ENCODE peak calls at places on chromosomes 11 and 22, in six cellular contexts. One of them, this sample, is unnamed.

GRCh38 chr22:31262369-31263133 is 29.7 kb downstream of the PIK3IP1 start:
- DNase-seq in body of pancreas: no peak
- DNase-seq in sigmoid colon: no peak
- DNase-seq in tibial nerve: no peak
- DNase-seq in Peyer's patch: no peak
- DNase-seq in IMR-90: no peak
- DNase-seq in this sample: no peak

GRCh38 chr11:9604134-9604533 is 30.7 kb downstream of the WEE1 start:
- DNase-seq in Peyer's patch: no peak
- DNase-seq in IMR-90: peak; percentile 26
- DNase-seq in tibial nerve: no peak
- DNase-seq in sigmoid colon: no peak
- DNase-seq in body of pancreas: no peak
- DNase-seq in this sample: no peak

GRCh38 chr22:33792837-33793236 is 127.4 kb downstream of the LARGE1 start:
- DNase-seq in tibial nerve: no peak
- DNase-seq in Peyer's patch: no peak
- DNase-seq in body of pancreas: no peak
- DNase-seq in sigmoid colon: peak; percentile 71
- DNase-seq in IMR-90: no peak
- DNase-seq in this sample: peak; percentile 23

GRCh38 chr22:37187552-37187890 is 526 bp downstream of the C1QTNF6 start:
- DNase-seq in IMR-90: peak; percentile 37
- DNase-seq in tibial nerve: no peak
- DNase-seq in Peyer's patch: no peak
- DNase-seq in sigmoid colon: no peak
- DNase-seq in body of pancreas: no peak
- DNase-seq in this sample: no peak

GRCh38 chr11:12792590-12792989 is 118.4 kb downstream of the TEAD1 start:
- DNase-seq in Peyer's patch: no peak
- DNase-seq in IMR-90: peak; percentile 51
- DNase-seq in body of pancreas: peak; percentile 45
- DNase-seq in tibial nerve: no peak
- DNase-seq in sigmoid colon: no peak
- DNase-seq in this sample: no peak

GRCh38 chr11:65442952-65443351 is 20.4 kb downstream of the NEAT1 start:
- DNase-seq in tibial nerve: peak; percentile 8
- DNase-seq in Peyer's patch: no peak
- DNase-seq in sigmoid colon: no peak
- DNase-seq in body of pancreas: no peak
- DNase-seq in IMR-90: peak; percentile 42
- DNase-seq in this sample: no peak

GRCh38 chr11:14764213-14764898 is 120.8 kb downstream of the PDE3B start:
- DNase-seq in body of pancreas: no peak
- DNase-seq in Peyer's patch: no peak
- DNase-seq in sigmoid colon: no peak
- DNase-seq in tibial nerve: no peak
- DNase-seq in IMR-90: no peak
- DNase-seq in this sample: no peak

GRCh38 chr11:44565746-44566558 is 489 bp downstream of the CD82 start:
- DNase-seq in tibial nerve: no peak
- DNase-seq in IMR-90: no peak
- DNase-seq in body of pancreas: peak; percentile 62
- DNase-seq in sigmoid colon: peak; percentile 60
- DNase-seq in Peyer's patch: no peak
- DNase-seq in this sample: no peak

GRCh38 chr11:47387944-47388696 is 9.8 kb upstream of the SPI1 start:
- DNase-seq in body of pancreas: peak; percentile 50
- DNase-seq in tibial nerve: no peak
- DNase-seq in Peyer's patch: no peak
- DNase-seq in sigmoid colon: no peak
- DNase-seq in IMR-90: no peak
- DNase-seq in this sample: no peak

GRCh38 chr11:84747871-84748270 is 879.3 kb downstream of the DLG2 start:
- DNase-seq in IMR-90: no peak
- DNase-seq in body of pancreas: no peak
- DNase-seq in tibial nerve: no peak
- DNase-seq in sigmoid colon: no peak
- DNase-seq in Peyer's patch: no peak
- DNase-seq in this sample: no peak

GRCh38 chr11:9600651-9601040 is 27.2 kb downstream of the WEE1 start:
- DNase-seq in tibial nerve: no peak
- DNase-seq in body of pancreas: no peak
- DNase-seq in IMR-90: peak; percentile 53
- DNase-seq in sigmoid colon: no peak
- DNase-seq in Peyer's patch: no peak
- DNase-seq in this sample: no peak

GRCh38 chr11:47552086-47552580 is 799 bp downstream of the CELF1 start:
- DNase-seq in tibial nerve: no peak
- DNase-seq in sigmoid colon: peak; percentile 69
- DNase-seq in body of pancreas: no peak
- DNase-seq in Peyer's patch: no peak
- DNase-seq in IMR-90: peak; percentile 52
- DNase-seq in this sample: no peak

GRCh38 chr11:108929241-108929640 is 264.4 kb downstream of the DDX10 start:
- DNase-seq in IMR-90: peak; percentile 99
- DNase-seq in body of pancreas: no peak
- DNase-seq in Peyer's patch: no peak
- DNase-seq in sigmoid colon: no peak
- DNase-seq in tibial nerve: no peak
- DNase-seq in this sample: no peak

GRCh38 chr11:9028591-9028990 is 24.8 kb upstream of the NRIP3 start:
- DNase-seq in IMR-90: no peak
- DNase-seq in Peyer's patch: no peak
- DNase-seq in body of pancreas: no peak
- DNase-seq in tibial nerve: peak; percentile 43
- DNase-seq in sigmoid colon: no peak
- DNase-seq in this sample: no peak

GRCh38 chr11:134517621-134518293 is 105.7 kb upstream of the B3GAT1 start:
- DNase-seq in tibial nerve: no peak
- DNase-seq in IMR-90: no peak
- DNase-seq in Peyer's patch: peak; percentile 26
- DNase-seq in sigmoid colon: peak; percentile 32
- DNase-seq in body of pancreas: no peak
- DNase-seq in this sample: no peak

GRCh38 chr11:38491986-38492385 is 1894.0 kb upstream of the RAG2 start:
- DNase-seq in body of pancreas: no peak
- DNase-seq in tibial nerve: no peak
- DNase-seq in IMR-90: no peak
- DNase-seq in sigmoid colon: no peak
- DNase-seq in Peyer's patch: no peak
- DNase-seq in this sample: no peak

GRCh38 chr11:115324569-115325432 is 179.4 kb downstream of the CADM1 start:
- DNase-seq in tibial nerve: no peak
- DNase-seq in sigmoid colon: no peak
- DNase-seq in body of pancreas: peak; percentile 57
- DNase-seq in IMR-90: peak; percentile 75
- DNase-seq in Peyer's patch: peak; percentile 68
- DNase-seq in this sample: peak; percentile 7

GRCh38 chr11:69889400-69890372 is 70.5 kb upstream of the FGF3 start:
- DNase-seq in tibial nerve: no peak
- DNase-seq in sigmoid colon: no peak
- DNase-seq in IMR-90: no peak
- DNase-seq in Peyer's patch: no peak
- DNase-seq in body of pancreas: no peak
- DNase-seq in this sample: no peak

GRCh38 chr11:130891326-130891725 is 25.0 kb downstream of the SNX19 start:
- DNase-seq in body of pancreas: no peak
- DNase-seq in IMR-90: peak; percentile 41
- DNase-seq in tibial nerve: no peak
- DNase-seq in sigmoid colon: no peak
- DNase-seq in Peyer's patch: no peak
- DNase-seq in this sample: no peak

GRCh38 chr11:62054484-62055121 is 69.2 kb upstream of the INCENP start:
- DNase-seq in IMR-90: peak; percentile 34
- DNase-seq in tibial nerve: no peak
- DNase-seq in sigmoid colon: peak; percentile 69
- DNase-seq in body of pancreas: peak; percentile 64
- DNase-seq in Peyer's patch: peak; percentile 82
- DNase-seq in this sample: no peak

GRCh38 chr22:48957311-48957986 is 870.2 kb downstream of the BRD1 start:
- DNase-seq in Peyer's patch: no peak
- DNase-seq in body of pancreas: no peak
- DNase-seq in sigmoid colon: no peak
- DNase-seq in IMR-90: no peak
- DNase-seq in tibial nerve: no peak
- DNase-seq in this sample: no peak

GRCh38 chr22:20284471-20285086 is 16.5 kb upstream of the RTN4R start:
- DNase-seq in Peyer's patch: no peak
- DNase-seq in tibial nerve: no peak
- DNase-seq in IMR-90: no peak
- DNase-seq in body of pancreas: no peak
- DNase-seq in sigmoid colon: no peak
- DNase-seq in this sample: no peak

GRCh38 chr11:75063732-75064314 is 32.9 kb downstream of the OR2AT4 start:
- DNase-seq in sigmoid colon: no peak
- DNase-seq in Peyer's patch: no peak
- DNase-seq in IMR-90: peak; percentile 10
- DNase-seq in body of pancreas: no peak
- DNase-seq in tibial nerve: no peak
- DNase-seq in this sample: no peak

GRCh38 chr11:32154275-32154674 is 63.4 kb downstream of the RCN1 start:
- DNase-seq in body of pancreas: no peak
- DNase-seq in Peyer's patch: no peak
- DNase-seq in sigmoid colon: no peak
- DNase-seq in tibial nerve: no peak
- DNase-seq in IMR-90: peak; percentile 22
- DNase-seq in this sample: no peak

GRCh38 chr11:43399983-43400630 is 41.4 kb downstream of the TTC17 start:
- DNase-seq in sigmoid colon: no peak
- DNase-seq in tibial nerve: no peak
- DNase-seq in IMR-90: peak; percentile 55
- DNase-seq in body of pancreas: no peak
- DNase-seq in Peyer's patch: no peak
- DNase-seq in this sample: no peak

GRCh38 chr11:123173040-123173855 is 21.8 kb downstream of the CLMP start:
- DNase-seq in body of pancreas: peak; percentile 48
- DNase-seq in sigmoid colon: no peak
- DNase-seq in tibial nerve: no peak
- DNase-seq in IMR-90: peak; percentile 100
- DNase-seq in Peyer's patch: no peak
- DNase-seq in this sample: no peak

GRCh38 chr11:57402188-57403066 is 12.0 kb upstream of the PRG2 start:
- DNase-seq in IMR-90: no peak
- DNase-seq in body of pancreas: no peak
- DNase-seq in Peyer's patch: no peak
- DNase-seq in sigmoid colon: no peak
- DNase-seq in tibial nerve: no peak
- DNase-seq in this sample: no peak

GRCh38 chr22:35995772-35996171 is 32.9 kb downstream of the RBFOX2 start:
- DNase-seq in Peyer's patch: peak; percentile 75
- DNase-seq in body of pancreas: peak; percentile 56
- DNase-seq in tibial nerve: peak; percentile 62
- DNase-seq in IMR-90: peak; percentile 99
- DNase-seq in sigmoid colon: peak; percentile 95
- DNase-seq in this sample: peak; percentile 86

GRCh38 chr11:77082838-77083552 is 16.2 kb downstream of the CAPN5 start:
- DNase-seq in sigmoid colon: peak; percentile 87
- DNase-seq in Peyer's patch: peak; percentile 81
- DNase-seq in body of pancreas: peak; percentile 53
- DNase-seq in tibial nerve: peak; percentile 16
- DNase-seq in IMR-90: peak; percentile 38
- DNase-seq in this sample: peak; percentile 53

GRCh38 chr11:27700351-27701261 is at the start of gene BDNF:
- DNase-seq in body of pancreas: no peak
- DNase-seq in sigmoid colon: no peak
- DNase-seq in IMR-90: peak; percentile 60
- DNase-seq in tibial nerve: no peak
- DNase-seq in Peyer's patch: no peak
- DNase-seq in this sample: no peak
- H3K27me3 ChIP-seq in body of pancreas: peaks cover 7% of the 10 kb centered on the region
- H3K27me3 ChIP-seq in sigmoid colon: peaks cover 23% of the 10 kb centered on the region
- H3K27me3 ChIP-seq in IMR-90: no peaks in the 10 kb centered on the region
- H3K27me3 ChIP-seq in tibial nerve: peaks cover 60% of the 10 kb centered on the region
- H3K27me3 ChIP-seq in Peyer's patch: peaks cover 23% of the 10 kb centered on the region
- H3K27me3 ChIP-seq in this sample: no peaks in the 10 kb centered on the region

GRCh38 chr11:128465946-128466688 is 121.2 kb downstream of the ETS1 start:
- DNase-seq in sigmoid colon: no peak
- DNase-seq in Peyer's patch: no peak
- DNase-seq in IMR-90: no peak
- DNase-seq in tibial nerve: no peak
- DNase-seq in body of pancreas: no peak
- DNase-seq in this sample: no peak
- H3K4me1 ChIP-seq in sigmoid colon: no peaks in the 10 kb centered on the region
- H3K4me1 ChIP-seq in Peyer's patch: peaks cover 47% of the 10 kb centered on the region
- H3K4me1 ChIP-seq in IMR-90: peaks cover 22% of the 10 kb centered on the region
- H3K4me1 ChIP-seq in tibial nerve: peaks cover 70% of the 10 kb centered on the region
- H3K4me1 ChIP-seq in body of pancreas: peaks cover 21% of the 10 kb centered on the region
- H3K4me1 ChIP-seq in this sample: peaks cover 6% of the 10 kb centered on the region

DNA sequence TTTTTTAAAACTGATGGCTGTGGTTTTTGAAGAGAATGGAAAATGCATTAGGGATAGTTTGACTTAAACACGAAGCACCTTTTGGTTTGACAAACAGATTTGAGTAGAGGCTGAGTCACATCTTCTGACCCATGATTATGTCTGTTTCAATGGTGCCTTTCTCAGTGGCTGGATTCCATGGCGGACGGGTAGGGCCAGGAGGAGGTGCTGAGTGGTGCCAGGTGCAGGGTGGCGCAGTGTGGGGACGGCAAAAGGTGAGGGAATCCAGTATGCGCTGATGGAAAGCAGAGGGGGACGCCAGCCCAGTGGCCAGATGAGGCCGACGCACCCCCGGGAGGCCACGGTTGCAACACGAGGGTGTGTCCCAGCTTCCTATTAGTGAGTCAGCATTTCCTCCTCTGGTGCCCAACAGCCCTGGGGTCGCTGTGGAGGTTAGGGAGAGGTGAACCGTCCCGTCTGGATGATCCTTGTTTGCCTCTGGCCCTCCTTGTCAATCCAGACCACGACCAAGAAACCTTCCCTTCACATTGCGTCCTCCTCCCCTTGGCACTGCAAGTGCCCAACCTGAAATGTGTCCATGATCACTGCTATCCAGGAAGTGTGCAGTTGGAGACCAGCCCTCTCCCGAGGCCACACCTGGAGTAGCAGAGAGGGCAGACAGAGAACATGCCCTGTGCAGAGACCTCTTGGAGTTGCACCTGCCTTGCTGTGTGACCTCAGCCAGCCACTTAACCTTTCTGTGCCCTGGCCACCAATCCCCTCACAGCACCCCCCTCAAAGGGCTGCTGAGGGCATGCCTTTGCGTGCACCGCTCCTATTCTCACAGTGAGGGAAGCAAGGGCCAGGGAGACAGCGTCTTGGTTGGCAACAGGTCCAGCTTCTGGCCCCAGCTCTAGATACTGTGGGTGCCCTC is 32.5 kb upstream of the ATXN10 start:
- DNase-seq in sigmoid colon: peak; percentile 81
- DNase-seq in Peyer's patch: peak; percentile 72
- DNase-seq in tibial nerve: peak; percentile 38
- DNase-seq in body of pancreas: peak; percentile 43
- DNase-seq in IMR-90: no peak
- DNase-seq in this sample: no peak
- TF ChIP-seq POLR2A in sigmoid colon: no peak
- TF ChIP-seq POLR2A in Peyer's patch: no peak
- TF ChIP-seq POLR2A in tibial nerve: no peak
- TF ChIP-seq POLR2A in body of pancreas: no peak
- TF ChIP-seq POLR2A in IMR-90: no peak
- TF ChIP-seq POLR2A in this sample: no peak

GRCh38 chr11:113162590-113162961 is 151.8 kb upstream of the TTC12 start:
- DNase-seq in body of pancreas: no peak
- DNase-seq in Peyer's patch: no peak
- DNase-seq in sigmoid colon: no peak
- DNase-seq in IMR-90: no peak
- DNase-seq in tibial nerve: peak; percentile 27
- DNase-seq in this sample: peak; percentile 56
- H3K27me3 ChIP-seq in body of pancreas: no peaks in the 10 kb centered on the region
- H3K27me3 ChIP-seq in Peyer's patch: no peaks in the 10 kb centered on the region
- H3K27me3 ChIP-seq in sigmoid colon: no peaks in the 10 kb centered on the region
- H3K27me3 ChIP-seq in IMR-90: no peaks in the 10 kb centered on the region
- H3K27me3 ChIP-seq in tibial nerve: no peaks in the 10 kb centered on the region
- H3K27me3 ChIP-seq in this sample: no peaks in the 10 kb centered on the region

GRCh38 chr22:22772883-22773282 is 114.7 kb upstream of the IGLL5 start:
- DNase-seq in IMR-90: no peak
- DNase-seq in sigmoid colon: no peak
- DNase-seq in Peyer's patch: no peak
- DNase-seq in tibial nerve: no peak
- DNase-seq in body of pancreas: no peak
- DNase-seq in this sample: no peak
- H3K4me1 ChIP-seq in IMR-90: no peaks in the 10 kb centered on the region
- H3K4me1 ChIP-seq in sigmoid colon: no peaks in the 10 kb centered on the region
- H3K4me1 ChIP-seq in Peyer's patch: no peaks in the 10 kb centered on the region
- H3K4me1 ChIP-seq in tibial nerve: no peaks in the 10 kb centered on the region
- H3K4me1 ChIP-seq in body of pancreas: no peaks in the 10 kb centered on the region
- H3K4me1 ChIP-seq in this sample: peaks cover 4% of the 10 kb centered on the region

This sample was measured in ovary.